ENCODE peak calls at places on chromosomes 6 and 20, in seven cellular contexts. N is T47D, G is left ventricle myocardium inferior, B is A549, P is kidney tubule cell, S is HAP-1, V is HT1080. F is an unnamed sample.

GRCh38 chr20:39112196-39112743 is 150.1 kb downstream of the DHX35 start:
- DNase-seq in N (peak; percentile 78), G (no peak), B (peak; percentile 88), P (peak; percentile 61), S (peak; percentile 45), V (peak; percentile 45), F (peak; percentile 79)

GRCh38 chr6:148497256-148497655 is 154.6 kb downstream of the SASH1 start:
- DNase-seq in N (no peak), G (no peak), B (no peak), P (no peak), S (no peak), V (no peak), F (no peak)

GRCh38 chr6:120873125-120873865 is 461.0 kb downstream of the TBC1D32 start:
- DNase-seq in N (no peak), G (no peak), B (no peak), P (no peak), S (no peak), V (no peak), F (no peak)

GRCh38 chr6:31829633-31830492 is 2.3 kb downstream of the HSPA1B start:
- DNase-seq in N (peak; percentile 68), G (no peak), B (no peak), P (peak; percentile 55), S (peak; percentile 76), V (peak; percentile 57), F (no peak)

GRCh38 chr20:19626896-19627295 is 131.2 kb upstream of the RIN2 start:
- DNase-seq in N (no peak), G (no peak), B (no peak), P (no peak), S (no peak), V (no peak), F (no peak)

GRCh38 chr6:105764318-105764717 is 321.8 kb upstream of the PRDM1 start:
- DNase-seq in N (no peak), G (no peak), B (no peak), P (no peak), S (no peak), V (no peak), F (no peak)

GRCh38 chr6:133818320-133818719 is 70.6 kb upstream of the TCF21 start:
- DNase-seq in N (no peak), G (no peak), B (no peak), P (no peak), S (no peak), V (no peak), F (no peak)

GRCh38 chr6:166999845-167000253 is 652 bp downstream of the CEP43 start:
- DNase-seq in N (peak; percentile 3), G (no peak), B (no peak), P (peak; percentile 16), S (no peak), V (no peak), F (no peak)

GRCh38 chr6:70307008-70307407 is 4.1 kb upstream of the COL9A1 start:
- DNase-seq in N (no peak), G (no peak), B (no peak), P (no peak), S (no peak), V (no peak), F (no peak)

GRCh38 chr6:110331816-110332215 is 26.3 kb downstream of the METTL24 start:
- DNase-seq in N (no peak), G (no peak), B (no peak), P (no peak), S (no peak), V (no peak), F (no peak)

GRCh38 chr6:1527098-1527497 is 82.6 kb upstream of the FOXC1 start:
- DNase-seq in N (no peak), G (peak; percentile 65), B (no peak), P (no peak), S (peak; percentile 7), V (peak; percentile 70), F (no peak)

GRCh38 chr6:4426916-4427315 is 291.5 kb upstream of the ECI2 start:
- DNase-seq in N (no peak), G (no peak), B (no peak), P (no peak), S (no peak), V (no peak), F (no peak)

GRCh38 chr6:1771324-1771723 is 161.6 kb downstream of the FOXC1 start:
- DNase-seq in N (no peak), G (no peak), B (no peak), P (peak; percentile 74), S (peak; percentile 80), V (peak; percentile 79), F (no peak)

F was measured in 8988T.